ENCODE peak calls at places on chromosomes 2 and 18, in five cellular contexts. G, F, E, V and L are unnamed samples. For H3K27me3, the result is how much of the 10 kb centered on the place peaks cover.

GRCh38 chr2:175175896-175176295 is 5.6 kb downstream of the ATP5MC3 start:
- DNase-seq in F (no peak), G (no peak), E (no peak), V (no peak), L (no peak)

GRCh38 chr2:33133436-33133835 is 186.7 kb downstream of the LTBP1 start:
- DNase-seq in F (no peak), G (no peak), V (no peak), E (no peak), L (no peak)

GRCh38 chr2:78718031-78718430 is 307.5 kb upstream of the REG3G start:
- DNase-seq in F (no peak), V (no peak), E (no peak), G (no peak), L (no peak)

GRCh38 chr18:34806527-34806926 is 96.4 kb downstream of the DTNA start:
- DNase-seq in G (no peak), F (no peak), V (no peak), E (no peak), L (no peak)

GRCh38 chr2:163733301-163733938 is 2.4 kb downstream of the FIGN start:
- DNase-seq in F (no peak), V (no peak), E (no peak), G (no peak), L (no peak)

GRCh38 chr2:43376523-43377198 is 150.3 kb upstream of the ZFP36L2 start:
- DNase-seq in F (peak), E (no peak), V (no peak), G (no peak), L (no peak)

GRCh38 chr2:230869691-230870543 is 5.2 kb downstream of the ITM2C start:
- DNase-seq in V (no peak), E (no peak), F (no peak), G (peak), L (no peak)

GRCh38 chr2:8623958-8624591 is 57.8 kb upstream of the ID2 start:
- DNase-seq in G (no peak), V (no peak), E (no peak), F (no peak), L (no peak)

GRCh38 chr18:79339094-79339908 is 56.4 kb upstream of the NFATC1 start:
- DNase-seq in E (no peak), F (no peak), G (no peak), V (no peak), L (no peak)

GRCh38 chr2:238493880-238494572 is 67.3 kb downstream of the ASB1 start:
- DNase-seq in E (no peak), G (peak), V (no peak), F (no peak), L (no peak)

GRCh38 chr2:41993086-41993812 is 54.6 kb upstream of the PKDCC start:
- DNase-seq in G (no peak), V (no peak), E (no peak), F (no peak), L (no peak)

GRCh38 chr2:39304200-39304599 is 60.4 kb upstream of the CDKL4 start:
- DNase-seq in G (no peak), F (no peak), V (no peak), E (no peak), L (no peak)

GRCh38 chr18:33317640-33318039 is 122.9 kb downstream of the CCDC178 start:
- DNase-seq in E (no peak), F (no peak), G (no peak), V (no peak), L (no peak)

GRCh38 chr2:237027712-237028029 is 58.0 kb upstream of the COPS8 start:
- DNase-seq in G (no peak), F (no peak), V (no peak), E (no peak), L (no peak)

GRCh38 chr2:14616950-14617349 is 15.6 kb upstream of the LRATD1 start:
- DNase-seq in E (no peak), F (no peak), V (no peak), G (no peak), L (no peak)

GRCh38 chr2:143110759-143111428 is 18.3 kb upstream of the ARHGAP15 start:
- DNase-seq in F (peak), G (peak), E (peak), V (peak), L (peak)

GRCh38 chr18:14925281-14925709 is 177.3 kb downstream of the ANKRD30B start:
- DNase-seq in E (no peak), V (no peak), F (no peak), G (no peak), L (no peak)

GRCh38 chr18:67144342-67144741 is 372.2 kb downstream of the DSEL start:
- DNase-seq in E (no peak), G (no peak), F (no peak), V (no peak), L (no peak)

GRCh38 chr2:86436328-86436727 is 4.8 kb upstream of the KDM3A start:
- DNase-seq in F (no peak), G (no peak), V (no peak), E (no peak), L (no peak)

GRCh38 chr18:26561769-26562168 is 13.4 kb upstream of the KCTD1 start:
- DNase-seq in E (no peak), G (no peak), V (no peak), F (no peak), L (no peak)

GRCh38 chr2:14722919-14723559 is 90.5 kb downstream of the LRATD1 start:
- DNase-seq in E (no peak), V (no peak), G (no peak), F (no peak), L (no peak)

GRCh38 chr2:70083344-70084156 is 3.7 kb upstream of the PCBP1 start:
- DNase-seq in V (no peak), G (no peak), F (peak), E (peak), L (no peak)

GRCh38 chr2:112714836-112715631 is 5.8 kb upstream of the NT5DC4 start:
- DNase-seq in G (no peak), E (no peak), F (no peak), V (no peak), L (no peak)

GRCh38 chr2:68734688-68735525 is at the start of gene ARHGAP25:
- DNase-seq in F (no peak), E (peak), G (no peak), V (no peak), L (no peak)

GRCh38 chr2:216985658-216986141 is 125.8 kb upstream of the TNP1 start:
- DNase-seq in V (no peak), E (no peak), G (peak), F (no peak), L (peak)

GRCh38 chr18:59885579-59886163 is 14.1 kb upstream of the PMAIP1 start:
- DNase-seq in F (no peak), E (peak), V (no peak), G (no peak), L (no peak)

GRCh38 chr2:239587311-239587731 is 186.5 kb upstream of the HDAC4 start:
- DNase-seq in E (no peak), G (no peak), V (no peak), F (no peak), L (no peak)

GRCh38 chr2:20625920-20626697 is 24.8 kb downstream of the HS1BP3 start:
- DNase-seq in F (no peak), G (no peak), E (no peak), V (no peak), L (no peak)

GRCh38 chr18:77899972-77900754 is 650.5 kb downstream of the GALR1 start:
- DNase-seq in F (no peak), G (peak), V (peak), E (no peak), L (peak)

GRCh38 chr2:70735065-70735464 is 32.9 kb downstream of the ADD2 start:
- DNase-seq in V (no peak), E (no peak), F (no peak), G (no peak), L (no peak)

GRCh38 chr2:66781804-66782203 is 346.9 kb downstream of the MEIS1 start:
- DNase-seq in E (no peak), G (no peak), V (no peak), F (no peak), L (no peak)

GRCh38 chr2:174632847-174633620 is 35.4 kb upstream of the WIPF1 start:
- DNase-seq in F (no peak), G (no peak), V (no peak), E (no peak), L (no peak)

GRCh38 chr2:119049968-119050657 is 108.1 kb downstream of the MARCO start:
- DNase-seq in G (peak), F (peak), V (peak), E (no peak), L (peak)

GRCh38 chr2:28346587-28346986 is 46.1 kb upstream of the FOSL2 start:
- DNase-seq in E (no peak), G (no peak), V (no peak), F (no peak), L (no peak)

GRCh38 chr2:12700989-12701388 is 15.7 kb upstream of the TRIB2 start:
- DNase-seq in F (no peak), G (no peak), E (no peak), V (no peak), L (no peak)

GRCh38 chr2:203565076-203565475 is 30.0 kb upstream of the RAPH1 start:
- DNase-seq in V (no peak), F (no peak), G (no peak), E (no peak), L (no peak)

GRCh38 chr2:85032621-85033020 is 61.7 kb downstream of the KCMF1 start:
- DNase-seq in V (no peak), G (no peak), E (no peak), F (no peak), L (no peak)

GRCh38 chr2:127158614-127159290 is 51.8 kb upstream of the BIN1 start:
- DNase-seq in E (peak), G (no peak), V (no peak), F (no peak), L (no peak)
- TF ChIP-seq CREB1 in E (no peak), G (no peak), V (no peak), F (no peak), L (no peak)

GRCh38 chr2:108926561-108927380 is 62.2 kb downstream of the EDAR start:
- DNase-seq in F (no peak), V (no peak), G (no peak), E (no peak), L (no peak)
- H3K27me3 ChIP-seq in F (half or more), V (under half), G (under half), E (under half), L (under half)

GRCh38 chr2:128894896-128895295 is 576.2 kb upstream of the HS6ST1 start:
- DNase-seq in G (no peak), V (no peak), E (no peak), F (no peak), L (no peak)
- TF ChIP-seq CREB1 in G (no peak), V (no peak), E (no peak), F (no peak), L (no peak)

GRCh38 chr18:48445540-48445939 is 36.4 kb upstream of the ZBTB7C start:
- DNase-seq in G (peak), V (peak), F (peak), E (peak), L (peak)

GRCh38 chr18:48436907-48437306 is 27.7 kb upstream of the ZBTB7C start:
- DNase-seq in F (no peak), E (no peak), G (no peak), V (no peak), L (no peak)

GRCh38 chr18:48442761-48443160 is 33.6 kb upstream of the ZBTB7C start:
- DNase-seq in V (no peak), E (no peak), F (no peak), G (no peak), L (no peak)

GRCh38 chr18:48441405-48441881 is 32.3 kb upstream of the ZBTB7C start:
- DNase-seq in G (no peak), E (no peak), V (no peak), F (no peak), L (no peak)

DNA sequence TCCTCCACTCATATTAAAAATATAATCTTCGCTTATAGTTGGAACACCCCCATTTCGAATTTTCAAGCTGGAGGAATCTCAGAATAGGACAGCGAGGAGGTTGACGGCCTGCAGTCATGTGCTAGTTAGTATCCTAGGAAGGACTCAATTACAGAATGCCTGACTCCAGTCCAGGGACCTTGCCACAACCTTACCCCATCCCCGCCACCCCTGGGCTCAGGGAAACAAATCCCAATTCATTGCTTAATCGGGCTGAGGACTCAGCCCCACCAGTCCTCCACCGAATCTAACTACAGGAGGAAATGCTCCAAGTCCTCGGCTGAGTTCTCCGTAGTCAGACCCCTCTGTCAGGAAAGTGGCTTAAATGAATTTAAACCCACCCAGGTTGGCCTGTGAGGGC is 31.7 kb upstream of the ZBTB7C start:
- DNase-seq in E (no peak), V (no peak), F (no peak), G (no peak), L (no peak)
- H3K27me3 ChIP-seq in E (under half), V (under half), F (half or more), G (under half), L (under half)